ENCODE peak calls at places on chromosomes 6 and 20, in nine cellular contexts. F, N, B, A, L, U, Y, D and X are unnamed samples. For H3K27me3 and H3K4me1, the result is how much of the 10 kb centered on the place peaks cover.

GRCh38 chr6:16676978-16677377 is 84.3 kb downstream of the ATXN1 start:
- DNase-seq in F (no peak), N (peak), B (no peak), A (no peak), L (no peak), U (no peak), Y (no peak), D (no peak), X (no peak)

GRCh38 chr6:21593412-21593926 is at the start of gene SOX4:
- DNase-seq in F (peak), N (peak), B (peak), A (peak), L (peak), U (peak), Y (peak), D (peak), X (peak)

GRCh38 chr6:158170656-158171081 is 2.5 kb downstream of the GTF2H5 start:
- DNase-seq in F (no peak), N (peak), B (peak), A (no peak), L (no peak), U (no peak), Y (no peak), D (no peak), X (no peak)

GRCh38 chr20:44496976-44497375 is 21.3 kb downstream of the TTPAL start:
- DNase-seq in F (no peak), N (no peak), B (no peak), A (no peak), L (no peak), U (no peak), Y (no peak), D (no peak), X (no peak)

GRCh38 chr20:12627485-12627884 is 381.3 kb upstream of the SPTLC3 start:
- DNase-seq in F (no peak), N (no peak), B (no peak), A (no peak), L (no peak), U (no peak), Y (no peak), D (no peak), X (no peak)

GRCh38 chr6:38143191-38144154 is 323.9 kb downstream of the ZFAND3 start:
- DNase-seq in F (no peak), N (no peak), B (no peak), A (no peak), L (no peak), U (no peak), Y (no peak), D (no peak), X (no peak)

GRCh38 chr6:154239392-154239791 is 117.2 kb downstream of the IPCEF1 start:
- DNase-seq in F (no peak), N (no peak), B (no peak), A (no peak), L (no peak), U (no peak), Y (no peak), D (no peak), X (no peak)

GRCh38 chr6:118252474-118252873 is 295.6 kb upstream of the PLN start:
- DNase-seq in F (no peak), N (no peak), B (no peak), A (no peak), L (no peak), U (no peak), Y (no peak), D (no peak), X (no peak)

GRCh38 chr20:8124639-8125038 is 7.4 kb upstream of the PLCB1 start:
- DNase-seq in F (no peak), N (no peak), B (no peak), A (no peak), L (no peak), U (no peak), Y (no peak), D (no peak), X (no peak)

GRCh38 chr6:142744836-142745235 is 200.1 kb downstream of the HIVEP2 start:
- DNase-seq in F (no peak), N (no peak), B (no peak), A (no peak), L (no peak), U (no peak), Y (no peak), D (no peak), X (no peak)

GRCh38 chr6:82374481-82374880 is 10.9 kb downstream of the TPBG start:
- DNase-seq in F (no peak), N (no peak), B (no peak), A (no peak), L (no peak), U (no peak), Y (no peak), D (no peak), X (no peak)

GRCh38 chr6:34235605-34236422 is 859 bp upstream of the HMGA1 start:
- DNase-seq in F (peak), N (no peak), B (no peak), A (peak), L (peak), U (peak), Y (no peak), D (peak), X (peak)

GRCh38 chr20:47209982-47210381 is 146.5 kb downstream of the ZMYND8 start:
- DNase-seq in F (no peak), N (no peak), B (no peak), A (no peak), L (no peak), U (no peak), Y (no peak), D (no peak), X (no peak)

GRCh38 chr6:149334682-149335160 is 17.2 kb downstream of the TAB2 start:
- DNase-seq in F (no peak), N (no peak), B (no peak), A (no peak), L (peak), U (no peak), Y (no peak), D (no peak), X (no peak)

GRCh38 chr6:12957321-12958051 is 240.9 kb downstream of the PHACTR1 start:
- DNase-seq in F (peak), N (no peak), B (no peak), A (peak), L (peak), U (peak), Y (no peak), D (peak), X (peak)

GRCh38 chr20:46923550-46923949 is 28.9 kb downstream of the EYA2 start:
- DNase-seq in F (no peak), N (no peak), B (no peak), A (no peak), L (no peak), U (no peak), Y (no peak), D (no peak), X (no peak)

GRCh38 chr6:100704941-100705340 is 176.2 kb downstream of the ASCC3 start:
- DNase-seq in F (no peak), N (no peak), B (no peak), A (no peak), L (no peak), U (no peak), Y (no peak), D (no peak), X (no peak)

GRCh38 chr6:40407239-40407638 is 179.9 kb downstream of the LRFN2 start:
- DNase-seq in F (no peak), N (no peak), B (no peak), A (no peak), L (no peak), U (no peak), Y (no peak), D (no peak), X (no peak)

GRCh38 chr20:8532169-8532568 is 400.1 kb downstream of the PLCB1 start:
- DNase-seq in F (no peak), N (no peak), B (no peak), A (no peak), L (no peak), U (no peak), Y (no peak), D (no peak), X (no peak)

GRCh38 chr6:163335671-163336545 is 78.6 kb upstream of the QKI start:
- DNase-seq in F (peak), N (no peak), B (no peak), A (no peak), L (peak), U (peak), Y (no peak), D (peak), X (no peak)
- H3K27ac ChIP-seq in F (peak), N (no peak), B (no peak), A (no peak), L (peak), U (peak), Y (peak), D (no peak), X (peak)

GRCh38 chr20:1968958-1969357 is 24.9 kb downstream of the PDYN start:
- DNase-seq in F (no peak), N (no peak), B (no peak), A (no peak), L (no peak), U (no peak), Y (no peak), D (no peak), X (no peak)

GRCh38 chr20:1964061-1964460 is 29.8 kb downstream of the PDYN start:
- DNase-seq in F (no peak), N (no peak), B (no peak), A (no peak), L (no peak), U (no peak), Y (no peak), D (no peak), X (no peak)

GRCh38 chr20:1961374-1961773 is 32.5 kb downstream of the PDYN start:
- DNase-seq in F (no peak), N (no peak), B (peak), A (no peak), L (no peak), U (no peak), Y (no peak), D (no peak), X (no peak)

GRCh38 chr20:1964659-1965405 is 29.0 kb downstream of the PDYN start:
- DNase-seq in F (no peak), N (no peak), B (peak), A (no peak), L (no peak), U (no peak), Y (no peak), D (no peak), X (no peak)

GRCh38 chr20:1965520-1966278 is 28.2 kb downstream of the PDYN start:
- DNase-seq in F (peak), N (peak), B (peak), A (peak), L (peak), U (peak), Y (peak), D (peak), X (peak)
- H3K27me3 ChIP-seq in F (half or more), N (under half), B (under half), A (under half), L (under half), U (under half), Y (under half), D (under half), X (under half)

GRCh38 chr20:33999025-33999629 is 5.4 kb downstream of the RALY start:
- DNase-seq in F (no peak), N (no peak), B (no peak), A (no peak), L (no peak), U (no peak), Y (no peak), D (no peak), X (no peak)
- H3K4me1 ChIP-seq in F (half or more), N (half or more), B (under half), A (half or more), L (under half), U (under half), Y (under half), D (under half), X (under half)

GRCh38 chr6:2503816-2504494 is 246.8 kb downstream of the MYLK4 start:
- DNase-seq in F (no peak), N (peak), B (no peak), A (no peak), L (no peak), U (no peak), Y (no peak), D (no peak), X (no peak)

GRCh38 chr6:2502096-2502997 is 248.4 kb downstream of the MYLK4 start:
- DNase-seq in F (no peak), N (peak), B (no peak), A (no peak), L (no peak), U (no peak), Y (no peak), D (no peak), X (no peak)

GRCh38 chr6:2505624-2506023 is 245.1 kb downstream of the MYLK4 start:
- DNase-seq in F (no peak), N (no peak), B (peak), A (no peak), L (no peak), U (no peak), Y (no peak), D (no peak), X (no peak)

GRCh38 chr6:2504495-2505064 is 246.1 kb downstream of the MYLK4 start:
- DNase-seq in F (no peak), N (no peak), B (no peak), A (no peak), L (no peak), U (no peak), Y (no peak), D (no peak), X (no peak)

GRCh38 chr6:2502998-2503674 is 247.6 kb downstream of the MYLK4 start:
- DNase-seq in F (no peak), N (no peak), B (peak), A (no peak), L (no peak), U (no peak), Y (no peak), D (no peak), X (no peak)
- H3K27ac ChIP-seq in F (no peak), N (no peak), B (peak), A (no peak), L (no peak), U (no peak), Y (no peak), D (no peak), X (no peak)

DNA sequence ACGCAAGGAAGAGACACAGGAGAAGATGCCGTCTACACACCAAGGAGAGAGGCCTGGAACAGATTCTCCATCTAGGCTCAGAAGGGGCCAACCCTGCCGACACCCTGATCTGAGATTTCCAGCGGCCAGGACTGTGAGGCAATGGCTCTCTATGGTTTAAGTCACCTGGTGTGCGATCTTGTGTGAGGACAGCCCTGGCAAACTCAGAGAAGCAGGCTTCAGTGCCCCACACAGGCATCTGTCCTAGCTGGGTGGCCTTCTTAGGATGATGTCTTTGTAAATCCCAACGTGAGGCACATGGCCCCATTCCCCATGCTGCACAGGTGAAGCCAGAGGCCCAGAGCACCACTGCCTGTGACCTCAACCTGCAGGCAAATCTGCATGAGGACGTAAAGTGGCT is 87.6 kb upstream of the FRMD1 start:
- DNase-seq in F (no peak), N (no peak), B (no peak), A (no peak), L (no peak), U (no peak), Y (no peak), D (no peak), X (no peak)
- H3K27me3 ChIP-seq in F (half or more), N (under half), B (under half), A (under half), L (under half), U (under half), Y (under half), D (under half), X (under half)

GRCh38 chr6:56955171-56956155 is 556 bp downstream of the BEND6 start:
- DNase-seq in F (peak), N (peak), B (peak), A (peak), L (peak), U (peak), Y (peak), D (peak), X (peak)
- H3K4me1 ChIP-seq in F (under half), N (under half), B (under half), A (under half), L (under half), U (under half), Y (under half), D (under half), X (under half)

DNA sequence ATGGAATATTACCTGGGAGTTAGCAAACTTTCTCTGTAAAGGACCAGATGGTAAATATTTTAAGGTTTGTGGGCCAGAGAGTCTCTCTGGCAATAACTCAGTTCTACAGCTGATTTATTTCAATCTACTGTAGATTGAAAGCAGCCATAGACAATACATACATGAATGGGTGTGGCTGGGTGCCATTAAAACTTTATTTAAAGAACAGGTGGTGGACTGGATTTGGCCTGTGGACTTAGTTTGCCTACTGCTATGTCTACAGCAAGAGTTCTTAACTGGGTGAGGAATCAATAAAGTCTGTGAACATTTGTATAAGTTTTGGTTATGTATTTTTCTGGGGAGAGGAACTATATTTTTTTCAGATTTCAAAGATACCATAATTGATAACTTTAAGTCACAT is 55.1 kb downstream of the SLC22A2 start:
- DNase-seq in F (no peak), N (no peak), B (no peak), A (no peak), L (no peak), U (no peak), Y (no peak), D (no peak), X (no peak)
- H3K27ac ChIP-seq in F (no peak), N (no peak), B (no peak), A (no peak), L (peak), U (no peak), Y (no peak), D (no peak), X (no peak)